ENCODE peak calls at places on chromosome 1, in nine cellular contexts. U is transverse colon; X is dorsolateral prefrontal cortex; F is astrocyte of the spinal cord; S is GM23338; Y is endodermal cell; J is astrocyte of the cerebellum; I is breast epithelium; D is effector memory CD4-positive, alpha-beta T cell. R is an unnamed sample.

GRCh38 chr1:54986025-54986424 is 5.6 kb downstream of the TMEM61 start:
- DNase-seq in F (no peak), U (no peak), S (no peak), X (no peak), D (no peak), J (no peak), Y (no peak), I (no peak), R (no peak)

GRCh38 chr1:230909974-230910754 is 41.8 kb upstream of the C1orf198 start:
- DNase-seq in I (peak; percentile 68), S (no peak), X (peak; percentile 67), F (no peak), D (no peak), U (no peak), J (no peak), Y (no peak), R (no peak)

GRCh38 chr1:66539491-66539890 is 5.5 kb downstream of the SGIP1 start:
- DNase-seq in S (no peak), U (no peak), F (no peak), X (no peak), J (no peak), I (no peak), D (no peak), Y (no peak), R (no peak)

GRCh38 chr1:58255192-58255591 is 291.3 kb downstream of the OMA1 start:
- DNase-seq in I (no peak), Y (no peak), S (no peak), F (no peak), J (no peak), X (no peak), U (no peak), D (no peak), R (no peak)

GRCh38 chr1:93681549-93682412 is at the start of gene BCAR3:
- DNase-seq in D (no peak), U (peak; percentile 78), X (peak; percentile 60), F (peak; percentile 73), Y (peak; percentile 93), S (peak; percentile 87), J (no peak), I (peak; percentile 66), R (no peak)

GRCh38 chr1:236904874-236905741 is 99.1 kb downstream of the MT1HL1 start:
- DNase-seq in I (no peak), Y (no peak), U (no peak), X (no peak), F (peak; percentile 81), D (no peak), J (peak; percentile 42), S (no peak), R (peak; percentile 88)

GRCh38 chr1:55167224-55167623 is 47.9 kb downstream of the USP24 start:
- DNase-seq in J (no peak), D (no peak), U (no peak), X (no peak), I (no peak), F (no peak), Y (no peak), S (no peak), R (no peak)

GRCh38 chr1:44786138-44786840 is 1.7 kb downstream of the BEST4 start:
- DNase-seq in S (peak; percentile 89), D (peak; percentile 62), I (no peak), X (no peak), J (no peak), Y (peak; percentile 95), F (peak; percentile 74), U (peak; percentile 84), R (no peak)

GRCh38 chr1:81313289-81313688 is 487.4 kb upstream of the ADGRL2 start:
- DNase-seq in J (no peak), U (no peak), X (no peak), S (peak; percentile 42), D (no peak), I (no peak), F (no peak), Y (no peak), R (no peak)

DNA sequence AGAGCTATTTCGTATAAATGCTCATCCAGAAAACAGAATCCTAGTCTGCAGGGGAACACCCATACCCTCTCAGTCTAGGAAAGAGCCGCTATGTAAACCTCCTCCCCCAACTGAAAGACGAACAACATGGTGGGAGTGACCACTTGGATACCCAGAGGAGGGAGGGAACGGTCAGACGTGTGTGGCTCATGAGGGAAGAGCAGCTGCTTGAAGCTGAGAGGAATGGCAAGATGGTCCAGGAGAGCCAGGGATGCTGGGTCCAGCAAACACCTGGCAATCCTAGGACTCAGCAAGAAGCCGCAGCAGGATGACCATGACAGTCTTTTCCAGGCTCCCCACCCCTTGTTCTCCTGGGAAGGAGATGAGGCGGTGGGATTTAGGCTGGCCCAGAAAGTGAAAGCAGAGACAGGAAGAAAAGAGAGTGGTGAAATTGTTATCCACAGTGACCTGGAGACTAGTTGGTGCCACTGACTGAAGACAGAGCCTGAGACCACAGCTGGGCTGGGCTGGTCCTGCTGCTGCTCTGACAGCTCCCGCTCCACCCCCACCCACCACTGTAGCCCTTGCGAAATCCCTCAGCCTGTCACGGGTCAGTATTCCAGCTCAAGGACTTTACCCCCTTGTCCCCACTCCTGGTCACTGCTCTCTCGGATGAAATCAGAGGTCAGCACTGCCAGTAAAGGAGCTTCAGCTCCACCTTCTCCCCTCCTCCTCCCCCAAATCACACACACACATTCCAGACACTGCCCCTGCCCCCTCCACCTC is 3.6 kb downstream of the CERS2 start:
- DNase-seq in U (peak; percentile 80), X (no peak), F (peak; percentile 13), I (peak; percentile 58), S (peak; percentile 19), Y (peak; percentile 64), J (no peak), D (no peak), R (peak; percentile 27)
- H3K4me3 ChIP-seq in U (no peak overlapping the region), X (no peak overlapping the region), F (no peak overlapping the region), I (peak overlapping the region; percentile 96), S (peak overlapping the region; percentile 88), Y (peak overlapping the region; percentile 81), J (peak overlapping the region; percentile 80), D (no peak overlapping the region), R (no peak overlapping the region)

GRCh38 chr1:53250325-53250724 is 12.0 kb upstream of the MAGOH start:
- DNase-seq in I (no peak), J (no peak), Y (no peak), S (no peak), U (no peak), F (no peak), D (no peak), X (no peak), R (no peak)
- H3K4me3 ChIP-seq in I (no peak overlapping the region), J (no peak overlapping the region), Y (no peak overlapping the region), S (no peak overlapping the region), U (no peak overlapping the region), F (no peak overlapping the region), D (no peak overlapping the region), X (no peak overlapping the region), R (no peak overlapping the region)

GRCh38 chr1:211698161-211699026 is 23.0 kb upstream of the NEK2 start:
- DNase-seq in F (peak; percentile 52), J (peak; percentile 23), I (peak; percentile 66), X (peak; percentile 84), Y (peak; percentile 97), S (peak; percentile 89), U (peak; percentile 85), D (peak; percentile 49), R (no peak)
- H3K4me3 ChIP-seq in F (peak overlapping the region; percentile 13), J (peak overlapping the region; percentile 9), I (peak overlapping the region; percentile 40), X (peak overlapping the region; percentile 26), Y (no peak overlapping the region), S (peak overlapping the region; percentile 78), U (peak overlapping the region; percentile 4), D (peak overlapping the region; percentile 26), R (peak overlapping the region; percentile 18)

DNA sequence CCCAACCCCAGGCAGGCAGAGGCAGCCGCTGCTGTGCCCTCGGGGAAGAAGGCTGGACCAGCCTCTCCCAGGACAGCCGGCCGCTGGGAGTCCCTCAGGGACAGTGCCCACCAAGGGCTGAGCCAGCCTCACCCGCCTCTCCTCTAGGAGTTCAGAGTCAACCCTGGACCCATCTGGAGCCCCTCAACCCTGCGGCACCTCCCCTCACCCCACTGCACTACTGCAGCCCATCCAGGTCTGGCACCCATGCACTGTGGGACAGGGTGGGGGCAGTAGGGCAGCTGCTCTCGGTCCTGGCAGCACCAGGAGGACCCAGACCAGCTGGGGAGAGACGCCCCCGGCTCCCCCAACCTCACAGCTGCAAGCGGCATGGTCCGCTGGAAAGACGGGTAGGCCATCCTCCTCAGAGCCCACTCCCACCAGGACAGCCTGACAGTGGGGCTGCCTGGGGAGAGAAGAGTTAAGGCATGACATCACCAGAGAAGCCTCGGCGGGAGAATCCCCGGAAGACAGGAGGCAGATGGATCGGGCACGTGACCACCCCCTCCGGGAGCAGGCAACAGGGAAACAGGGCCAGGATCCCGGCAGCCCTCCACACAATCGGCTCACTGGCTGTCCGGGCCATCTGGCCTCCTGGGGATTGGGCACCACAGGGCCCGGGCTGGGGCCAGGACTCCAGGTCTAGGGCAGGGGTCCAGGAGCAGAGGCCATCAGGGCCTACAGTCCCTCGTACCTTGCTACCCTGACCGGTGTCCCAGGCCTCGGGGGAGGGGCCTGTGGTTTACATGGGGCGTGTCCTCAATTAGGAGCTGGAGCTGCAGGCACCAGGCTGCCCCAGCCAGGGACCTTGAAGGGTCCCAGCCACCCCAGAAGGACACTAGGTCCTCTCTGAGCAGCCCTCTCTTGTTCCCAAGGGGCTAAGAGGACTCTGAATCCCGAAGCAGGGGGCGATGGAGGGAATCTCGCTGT is 3.1 kb downstream of the ACAP3 start:
- DNase-seq in F (peak; percentile 67), U (peak; percentile 78), X (peak; percentile 97), D (no peak), Y (peak; percentile 91), S (peak; percentile 65), I (peak; percentile 77), J (peak; percentile 15), R (peak; percentile 24)
- H3K4me3 ChIP-seq in F (peak overlapping the region; percentile 13), U (peak overlapping the region; percentile 84), X (peak overlapping the region; percentile 66), D (peak overlapping the region; percentile 19), Y (no peak overlapping the region), S (peak overlapping the region; percentile 28), I (peak overlapping the region; percentile 80), J (peak overlapping the region; percentile 74), R (peak overlapping the region; percentile 68)

GRCh38 chr1:34166191-34167090 is 1.4 kb upstream of the CSMD2 start:
- DNase-seq in D (no peak), J (no peak), U (no peak), F (peak; percentile 17), I (no peak), X (peak; percentile 82), Y (peak; percentile 89), S (peak; percentile 95), R (no peak)
- H3K4me3 ChIP-seq in D (no peak overlapping the region), J (peak overlapping the region; percentile 23), U (no peak overlapping the region), F (peak overlapping the region; percentile 12), I (peak overlapping the region; percentile 46), X (peak overlapping the region; percentile 63), Y (peak overlapping the region; percentile 49), S (peak overlapping the region; percentile 91), R (no peak overlapping the region)

GRCh38 chr1:161886589-161886988 is 120.5 kb downstream of the ATF6 start:
- DNase-seq in F (no peak), D (no peak), J (no peak), Y (no peak), U (no peak), I (no peak), X (no peak), S (no peak), R (no peak)

GRCh38 chr1:161885759-161886158 is 119.6 kb downstream of the ATF6 start:
- DNase-seq in F (no peak), X (no peak), Y (no peak), J (no peak), D (no peak), S (no peak), I (no peak), U (no peak), R (no peak)

GRCh38 chr1:161887724-161888287 is 121.7 kb downstream of the ATF6 start:
- DNase-seq in Y (no peak), D (no peak), U (no peak), X (no peak), S (no peak), F (no peak), J (no peak), I (no peak), R (peak; percentile 34)

GRCh38 chr1:161885013-161885412 is 118.9 kb downstream of the ATF6 start:
- DNase-seq in D (no peak), F (peak; percentile 94), U (no peak), S (no peak), Y (no peak), J (peak; percentile 71), I (no peak), X (no peak), R (peak; percentile 97)

GRCh38 chr1:161884475-161884874 is 118.4 kb downstream of the ATF6 start:
- DNase-seq in U (no peak), S (no peak), X (no peak), F (no peak), D (no peak), J (no peak), I (no peak), Y (no peak), R (no peak)
- H3K4me3 ChIP-seq in U (no peak overlapping the region), S (no peak overlapping the region), X (no peak overlapping the region), F (no peak overlapping the region), D (no peak overlapping the region), J (no peak overlapping the region), I (peak overlapping the region; percentile 20), Y (no peak overlapping the region), R (no peak overlapping the region)

R was measured in skeletal muscle cell.